ENCODE peak calls at places on chromosomes 2 and 18, in eight cellular contexts. F is neural progenitor cell, D is spleen, J is A549, W is stomach, P is fibroblast of the aortic adventitia, Y is endodermal cell, S is left lung. K is an unnamed sample.

GRCh38 chr2:158667567-158667966 is 127.5 kb upstream of the DAPL1 start:
- DNase-seq in W (no peak), Y (no peak), J (no peak), F (no peak), D (no peak), P (peak), S (no peak), K (peak)

GRCh38 chr2:205709319-205709718 is 27.0 kb downstream of the NRP2 start:
- DNase-seq in P (no peak), D (no peak), F (no peak), J (no peak), Y (no peak), S (no peak), W (no peak), K (no peak)

GRCh38 chr18:2302628-2303516 is 268.4 kb downstream of the METTL4 start:
- DNase-seq in W (no peak), D (no peak), F (no peak), P (peak), Y (no peak), S (no peak), J (peak), K (peak)

GRCh38 chr2:144183744-144184143 is 336.2 kb downstream of the ZEB2 start:
- DNase-seq in D (peak), Y (no peak), F (no peak), S (no peak), J (no peak), W (no peak), P (no peak), K (no peak)

GRCh38 chr2:79219383-79219988 is 59.9 kb upstream of the REG3A start:
- DNase-seq in W (peak), F (peak), J (peak), S (no peak), P (peak), D (no peak), Y (peak), K (peak)

GRCh38 chr2:95115418-95115817 is 6.2 kb downstream of the MRPS5 start:
- DNase-seq in J (peak), D (peak), W (peak), F (peak), Y (peak), P (peak), S (peak), K (peak)

GRCh38 chr18:51614033-51614432 is 416.6 kb upstream of the MEX3C start:
- DNase-seq in W (no peak), S (no peak), J (peak), Y (peak), D (no peak), F (no peak), P (peak), K (peak)

GRCh38 chr2:64979744-64980143 is 9.5 kb upstream of the SLC1A4 start:
- DNase-seq in Y (no peak), W (no peak), P (no peak), D (no peak), J (no peak), S (no peak), F (no peak), K (no peak)

GRCh38 chr18:944440-944839 is 39.8 kb downstream of the ADCYAP1 start:
- DNase-seq in S (no peak), Y (no peak), J (no peak), F (no peak), D (no peak), P (peak), W (no peak), K (peak)

GRCh38 chr18:11981633-11982366 is 493 bp downstream of the IMPA2 start:
- DNase-seq in Y (peak), S (peak), J (no peak), W (peak), D (peak), F (peak), P (peak), K (no peak)

GRCh38 chr2:128773641-128774319 is 455.1 kb upstream of the HS6ST1 start:
- DNase-seq in F (no peak), Y (no peak), P (no peak), W (no peak), S (peak), J (no peak), D (peak), K (no peak)

GRCh38 chr2:26203906-26204305 is 31.0 kb downstream of the GAREM2 start:
- DNase-seq in W (no peak), D (no peak), P (no peak), S (no peak), F (peak), Y (no peak), J (no peak), K (no peak)

GRCh38 chr2:172339431-172340010 is 87.9 kb upstream of the ITGA6 start:
- DNase-seq in W (no peak), Y (no peak), D (no peak), J (no peak), S (no peak), F (peak), P (peak), K (no peak)

GRCh38 chr2:29014811-29015414 is 33.8 kb downstream of the TOGARAM2 start:
- DNase-seq in S (no peak), J (no peak), F (no peak), P (peak), W (peak), D (peak), Y (no peak), K (peak)
- TF ChIP-seq CTCF in S (no peak), J (no peak), F (no peak), P (no peak), W (no peak), D (peak), Y (peak), K (peak)

GRCh38 chr2:166802475-166802874 is 85.8 kb upstream of the XIRP2 start:
- DNase-seq in F (no peak), W (no peak), J (no peak), S (no peak), D (no peak), P (no peak), Y (no peak), K (no peak)
- H3K4me3 ChIP-seq in F (no peak), W (no peak), J (no peak), S (no peak), D (no peak), P (no peak), Y (no peak), K (no peak)

GRCh38 chr2:40279001-40279400 is 172.9 kb downstream of the SLC8A1 start:
- DNase-seq in F (no peak), J (no peak), S (no peak), W (no peak), Y (no peak), D (no peak), P (peak), K (peak)
- TF ChIP-seq CTCF in F (no peak), J (no peak), S (no peak), W (no peak), Y (no peak), D (no peak), P (no peak), K (no peak)

DNA sequence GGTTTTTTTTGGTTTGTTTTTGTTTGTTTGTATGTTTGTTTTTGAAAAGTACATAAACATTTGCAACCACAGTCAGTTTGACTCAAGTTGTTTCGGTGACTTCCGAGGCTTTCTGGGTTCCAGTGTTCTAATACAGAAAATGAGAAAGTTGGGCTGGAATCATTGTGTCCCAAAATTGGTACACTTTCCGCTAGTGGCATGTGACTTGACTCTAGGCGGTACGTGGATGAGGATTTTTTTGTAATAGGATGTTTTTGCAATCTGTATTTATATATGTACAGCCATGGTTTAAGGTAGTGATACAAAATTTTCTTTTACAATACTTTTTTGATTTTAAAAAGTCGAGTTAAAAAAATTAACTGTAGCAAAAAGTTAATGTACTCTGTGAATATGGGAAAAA is 1.7 kb downstream of the MFF start:
- DNase-seq in W (no peak), F (no peak), D (no peak), P (peak), J (no peak), S (no peak), Y (no peak), K (no peak)
- H3K4me3 ChIP-seq in W (no peak), F (peak), D (no peak), P (peak), J (peak), S (peak), Y (peak), K (no peak)

GRCh38 chr2:177264209-177264538 is 353 bp downstream of the NFE2L2 start:
- DNase-seq in F (peak), W (peak), P (no peak), J (peak), D (peak), S (no peak), Y (no peak), K (no peak)

GRCh38 chr2:177263451-177264208 is 897 bp downstream of the NFE2L2 start:
- DNase-seq in W (peak), Y (peak), P (peak), F (peak), S (peak), D (peak), J (peak), K (peak)

GRCh38 chr2:177264539-177265385 is at the start of gene NFE2L2:
- DNase-seq in W (peak), Y (peak), D (peak), F (peak), P (peak), J (peak), S (peak), K (peak)

GRCh38 chr2:177265834-177266817 is 1.6 kb upstream of the NFE2L2 start:
- DNase-seq in S (no peak), P (peak), W (no peak), Y (no peak), F (no peak), D (no peak), J (peak), K (peak)

DNA sequence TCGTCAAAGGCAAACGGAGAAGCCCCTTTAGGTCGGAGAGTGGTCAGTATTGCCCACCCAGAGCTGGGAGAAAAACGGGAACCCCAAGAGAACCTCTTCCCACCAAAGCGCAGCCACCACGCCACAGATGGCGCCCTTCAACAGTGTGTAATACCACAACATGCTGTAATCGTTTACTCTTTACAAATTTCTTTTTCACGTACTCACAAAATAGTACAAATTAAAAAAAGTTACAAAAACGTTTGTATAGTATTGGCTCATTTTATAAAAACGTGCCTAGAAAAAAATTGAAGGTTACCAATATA is 811 bp upstream of the NFE2L2 start:
- DNase-seq in J (no peak), Y (no peak), S (peak), P (peak), D (no peak), F (no peak), W (no peak), K (peak)
- TF ChIP-seq CTCF in J (peak), Y (peak), S (no peak), P (peak), D (peak), F (peak), W (no peak), K (peak)

GRCh38 chr2:42752299-42752698 is 11.6 kb downstream of the OXER1 start:
- DNase-seq in W (no peak), D (no peak), S (no peak), Y (no peak), P (no peak), F (no peak), J (no peak), K (no peak)
- H3K4me3 ChIP-seq in W (no peak), D (no peak), S (no peak), Y (no peak), P (no peak), F (no peak), J (no peak), K (no peak)

GRCh38 chr2:55047677-55048299 is 2.5 kb downstream of the RTN4 start:
- DNase-seq in S (no peak), P (peak), Y (no peak), D (no peak), W (no peak), J (peak), F (no peak), K (peak)
- TF ChIP-seq CTCF in S (no peak), P (no peak), Y (no peak), D (no peak), W (no peak), J (no peak), F (no peak), K (no peak)

DNA sequence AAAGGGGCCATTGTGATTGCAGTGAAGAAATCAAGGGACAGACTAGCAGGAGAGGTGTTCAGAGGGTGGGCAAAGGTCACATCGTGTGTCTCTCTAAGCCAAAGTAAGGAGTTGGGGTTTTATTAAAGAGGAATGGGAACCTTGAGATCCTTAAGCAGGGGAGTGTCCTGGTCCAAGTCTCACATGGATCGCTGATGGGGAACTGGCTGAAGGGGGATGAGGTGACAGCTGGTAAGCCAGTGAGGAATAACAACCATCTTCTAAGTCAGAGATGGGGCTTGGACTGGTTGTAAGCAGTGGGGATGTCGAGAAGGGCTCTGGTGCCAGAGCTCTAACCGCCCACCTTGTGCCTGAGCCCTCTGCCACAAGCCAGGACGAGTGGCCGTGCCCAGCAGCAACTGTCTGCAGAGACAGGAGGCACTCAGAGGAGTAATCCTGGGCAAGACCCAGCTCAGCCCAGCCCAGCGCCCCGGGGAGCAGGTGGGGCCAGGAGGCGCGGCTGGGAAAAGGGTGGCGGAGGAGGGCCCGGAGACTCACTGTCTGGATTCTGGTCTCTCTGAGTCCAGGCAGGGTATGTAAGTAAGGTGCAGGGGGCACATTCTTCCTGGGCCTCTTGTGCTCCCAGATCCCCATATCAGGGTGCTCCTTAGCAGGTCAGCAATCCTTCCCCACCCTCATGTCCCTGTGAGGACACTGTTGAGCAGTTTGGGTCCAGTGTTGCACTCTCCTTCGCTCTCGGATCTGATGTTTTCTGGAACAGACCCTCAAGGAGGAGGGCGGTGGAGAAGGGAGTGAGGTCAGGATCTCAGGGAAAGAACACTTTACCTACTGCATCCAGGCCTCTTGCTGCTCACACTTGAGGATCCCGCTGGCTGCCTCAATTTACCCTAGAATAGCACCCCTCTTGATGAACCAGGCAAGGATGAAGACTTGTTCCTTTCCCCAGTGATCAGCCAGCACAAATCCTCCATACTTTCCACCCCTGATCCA is 13.8 kb downstream of the WNT10A start:
- DNase-seq in P (no peak), S (no peak), F (no peak), J (no peak), Y (no peak), D (no peak), W (no peak), K (no peak)
- H3K4me3 ChIP-seq in P (no peak), S (no peak), F (no peak), J (no peak), Y (no peak), D (no peak), W (no peak), K (no peak)

GRCh38 chr2:212064318-212064717 is 474.3 kb downstream of the ERBB4 start:
- DNase-seq in D (no peak), P (no peak), Y (no peak), F (no peak), W (no peak), S (no peak), J (no peak), K (no peak)
- TF ChIP-seq CTCF in D (no peak), P (no peak), Y (peak), F (peak), W (no peak), S (no peak), J (no peak), K (no peak)